ENCODE peak calls at places on chromosomes 2 and 18, in six cellular contexts. Y, I, V, W, F and K are unnamed samples.

GRCh38 chr2:96089356-96090180 is 26.8 kb downstream of the ADRA2B start:
- DNase-seq in Y (no peak), I (no peak), V (no peak), W (no peak), F (no peak), K (no peak)

GRCh38 chr18:3931542-3932112 is 481.7 kb downstream of the TGIF1 start:
- DNase-seq in Y (no peak), I (no peak), V (peak; percentile 4), W (no peak), F (no peak), K (no peak)

GRCh38 chr18:8177330-8178016 is 431.8 kb upstream of the RAB12 start:
- DNase-seq in Y (no peak), I (no peak), V (no peak), W (no peak), F (no peak), K (peak; percentile 90)

GRCh38 chr2:239398536-239398935 is 2.3 kb downstream of the HDAC4 start:
- DNase-seq in Y (no peak), I (no peak), V (no peak), W (no peak), F (no peak), K (no peak)

GRCh38 chr18:63860536-63860930 is 27.0 kb upstream of the SERPINB2 start:
- DNase-seq in Y (no peak), I (no peak), V (no peak), W (no peak), F (no peak), K (no peak)

GRCh38 chr2:149825473-149825872 is 237.9 kb upstream of the MMADHC start:
- DNase-seq in Y (no peak), I (no peak), V (no peak), W (no peak), F (no peak), K (no peak)

GRCh38 chr2:239958366-239958765 is 66.8 kb downstream of the NDUFA10 start:
- DNase-seq in Y (no peak), I (no peak), V (no peak), W (no peak), F (no peak), K (no peak)

GRCh38 chr2:127145255-127145899 is 38.4 kb upstream of the BIN1 start:
- DNase-seq in Y (peak; percentile 16), I (no peak), V (peak; percentile 66), W (no peak), F (no peak), K (no peak)

GRCh38 chr18:48771641-48772380 is 179.0 kb downstream of the SMAD7 start:
- DNase-seq in Y (no peak), I (no peak), V (no peak), W (no peak), F (no peak), K (no peak)

GRCh38 chr2:54666741-54667639 is 56.5 kb upstream of the EML6 start:
- DNase-seq in Y (no peak), I (no peak), V (peak; percentile 71), W (no peak), F (no peak), K (no peak)

GRCh38 chr18:371616-371998 is 103.8 kb upstream of the THOC1 start:
- DNase-seq in Y (no peak), I (no peak), V (no peak), W (no peak), F (no peak), K (no peak)

GRCh38 chr18:9824474-9824832 is 61.3 kb upstream of the TXNDC2 start:
- DNase-seq in Y (no peak), I (no peak), V (no peak), W (no peak), F (no peak), K (no peak)

GRCh38 chr18:25830787-25831186 is 259.6 kb downstream of the SS18 start:
- DNase-seq in Y (peak; percentile 12), I (no peak), V (no peak), W (no peak), F (no peak), K (no peak)

GRCh38 chr2:117335967-117336366 is 478.5 kb upstream of the DDX18 start:
- DNase-seq in Y (no peak), I (no peak), V (no peak), W (no peak), F (no peak), K (no peak)

GRCh38 chr18:58348517-58348916 is 280.4 kb downstream of the ALPK2 start:
- DNase-seq in Y (no peak), I (no peak), V (no peak), W (no peak), F (no peak), K (no peak)

GRCh38 chr2:11100130-11100529 is 55.1 kb upstream of the SLC66A3 start:
- DNase-seq in Y (no peak), I (no peak), V (no peak), W (no peak), F (no peak), K (no peak)

GRCh38 chr18:60965856-60966255 is 367.4 kb upstream of the CDH20 start:
- DNase-seq in Y (no peak), I (no peak), V (no peak), W (no peak), F (no peak), K (no peak)

GRCh38 chr2:206548383-206548782 is 93.9 kb upstream of the FAM237A start:
- DNase-seq in Y (no peak), I (no peak), V (no peak), W (no peak), F (no peak), K (no peak)

GRCh38 chr18:23313379-23313778 is 139.7 kb upstream of the RIOK3 start:
- DNase-seq in Y (no peak), I (no peak), V (no peak), W (no peak), F (no peak), K (no peak)

GRCh38 chr2:147046473-147046872 is 798.4 kb upstream of the ACVR2A start:
- DNase-seq in Y (no peak), I (no peak), V (no peak), W (no peak), F (no peak), K (no peak)

GRCh38 chr2:221572821-221573429 is 821 bp upstream of the EPHA4 start:
- DNase-seq in Y (no peak), I (peak; percentile 41), V (peak; percentile 35), W (peak; percentile 23), F (peak; percentile 11), K (peak; percentile 44)

GRCh38 chr2:86037141-86037794 is 68.4 kb downstream of the POLR1A start:
- DNase-seq in Y (peak; percentile 17), I (peak; percentile 52), V (peak; percentile 71), W (no peak), F (no peak), K (no peak)

GRCh38 chr2:210956101-210956500 is 399.7 kb downstream of the CPS1 start:
- DNase-seq in Y (peak; percentile 20), I (no peak), V (peak; percentile 8), W (no peak), F (no peak), K (no peak)

GRCh38 chr2:59044733-59045132 is 803.6 kb upstream of the FANCL start:
- DNase-seq in Y (no peak), I (no peak), V (no peak), W (no peak), F (no peak), K (no peak)

GRCh38 chr2:101327863-101328394 is 19.4 kb upstream of the RNF149 start:
- DNase-seq in Y (no peak), I (no peak), V (no peak), W (no peak), F (no peak), K (no peak)

GRCh38 chr2:237799060-237799428 is 465 bp downstream of the RBM44 start:
- DNase-seq in Y (no peak), I (no peak), V (no peak), W (no peak), F (no peak), K (no peak)

GRCh38 chr2:43348904-43349725 is 122.7 kb upstream of the ZFP36L2 start:
- DNase-seq in Y (no peak), I (no peak), V (no peak), W (no peak), F (no peak), K (no peak)

GRCh38 chr2:241844066-241844728 is 14.5 kb downstream of the PDCD1 start:
- DNase-seq in Y (peak; percentile 72), I (peak; percentile 89), V (peak; percentile 44), W (peak; percentile 50), F (peak; percentile 72), K (no peak)

GRCh38 chr18:6482198-6482977 is 67.7 kb upstream of the L3MBTL4 start:
- DNase-seq in Y (peak; percentile 7), I (no peak), V (no peak), W (peak; percentile 57), F (no peak), K (peak; percentile 23)

GRCh38 chr2:132429941-132430573 is 13.5 kb downstream of the GPR39 start:
- DNase-seq in Y (no peak), I (no peak), V (no peak), W (no peak), F (no peak), K (no peak)

GRCh38 chr18:31270578-31270977 is 47.4 kb upstream of the DSG1 start:
- DNase-seq in Y (no peak), I (no peak), V (no peak), W (no peak), F (no peak), K (no peak)

GRCh38 chr18:76679877-76680276 is 142.5 kb upstream of the ZNF236 start:
- DNase-seq in Y (no peak), I (no peak), V (no peak), W (no peak), F (no peak), K (no peak)